ENCODE peak calls at places on chromosome 3, in ten cellular contexts. D is heart right ventricle; L is activated naive CD4-positive, alpha-beta T cell; T is NCI-H1436; R is GM04504; X is activated CD4-positive, alpha-beta T cell treated with anti-CD3 and anti-CD28 coated beads, Interleukin-2, amount 50 U/mL, for 4 hours; M is breast epithelium; Q is naive thymus-derived CD8-positive, alpha-beta T cell; W is colonic mucosa; E is esophagus muscularis mucosa. I is an unnamed sample.

GRCh38 chr3:174120997-174121396 is 723.5 kb downstream of the NLGN1 start:
- DNase-seq in D (no peak), L (no peak), T (no peak), R (no peak), X (no peak), M (no peak), Q (no peak), W (no peak), E (no peak), I (no peak)

GRCh38 chr3:51715231-51716058 is 8.6 kb downstream of the GRM2 start:
- DNase-seq in D (no peak), L (no peak), T (no peak), R (no peak), X (no peak), M (no peak), Q (no peak), W (peak; percentile 9), E (no peak), I (no peak)

GRCh38 chr3:79369306-79369705 is 398.5 kb downstream of the ROBO1 start:
- DNase-seq in D (no peak), L (no peak), T (no peak), R (no peak), X (no peak), M (no peak), Q (no peak), W (no peak), E (no peak), I (no peak)

GRCh38 chr3:12186046-12186445 is 27.3 kb upstream of the TIMP4 start:
- DNase-seq in D (no peak), L (no peak), T (no peak), R (no peak), X (no peak), M (no peak), Q (no peak), W (no peak), E (peak; percentile 83), I (no peak)

GRCh38 chr3:142904639-142905441 is 16.0 kb upstream of the PCOLCE2 start:
- DNase-seq in D (no peak), L (no peak), T (no peak), R (no peak), X (no peak), M (no peak), Q (no peak), W (peak; percentile 58), E (no peak), I (no peak)

GRCh38 chr3:71101014-71101413 is 482.5 kb downstream of the FOXP1 start:
- DNase-seq in D (no peak), L (no peak), T (no peak), R (no peak), X (no peak), M (no peak), Q (no peak), W (no peak), E (no peak), I (no peak)

GRCh38 chr3:153160451-153161137 is 1.4 kb upstream of the RAP2B start:
- DNase-seq in D (peak; percentile 76), L (peak; percentile 38), T (no peak), R (peak; percentile 68), X (peak; percentile 64), M (peak; percentile 87), Q (peak; percentile 48), W (peak; percentile 76), E (peak; percentile 93), I (peak; percentile 89)

GRCh38 chr3:44965165-44965564 is 10.8 kb downstream of the ZDHHC3 start:
- DNase-seq in D (no peak), L (no peak), T (no peak), R (no peak), X (no peak), M (no peak), Q (no peak), W (no peak), E (no peak), I (no peak)

GRCh38 chr3:105527949-105528348 is 161.2 kb downstream of the ALCAM start:
- DNase-seq in D (no peak), L (no peak), T (peak; percentile 60), R (no peak), X (no peak), M (no peak), Q (no peak), W (no peak), E (no peak), I (no peak)

GRCh38 chr3:5160926-5161858 is 26.3 kb upstream of the EDEM1 start:
- DNase-seq in D (no peak), L (no peak), T (no peak), R (no peak), X (peak; percentile 12), M (no peak), Q (no peak), W (no peak), E (no peak), I (no peak)

GRCh38 chr3:159219231-159219630 is 417.4 kb downstream of the MFSD1 start:
- DNase-seq in D (no peak), L (no peak), T (no peak), R (no peak), X (no peak), M (no peak), Q (no peak), W (no peak), E (no peak), I (no peak)

GRCh38 chr3:133965033-133965570 is 64.6 kb downstream of the SLCO2A1 start:
- DNase-seq in D (no peak), L (no peak), T (no peak), R (peak; percentile 66), X (no peak), M (no peak), Q (no peak), W (no peak), E (no peak), I (no peak)

GRCh38 chr3:5017953-5018531 is 38.8 kb downstream of the BHLHE40 start:
- DNase-seq in D (peak; percentile 69), L (no peak), T (no peak), R (no peak), X (no peak), M (no peak), Q (no peak), W (peak; percentile 93), E (no peak), I (no peak)

GRCh38 chr3:192188218-192188835 is 539.0 kb downstream of the FGF12 start:
- DNase-seq in D (peak; percentile 19), L (no peak), T (no peak), R (no peak), X (peak; percentile 5), M (no peak), Q (peak; percentile 5), W (peak; percentile 40), E (no peak), I (peak; percentile 36)

GRCh38 chr3:111338059-111338698 is 203.8 kb upstream of the CD96 start:
- DNase-seq in D (peak; percentile 36), L (no peak), T (peak; percentile 22), R (peak; percentile 57), X (peak; percentile 11), M (no peak), Q (no peak), W (peak; percentile 74), E (no peak), I (peak; percentile 44)

GRCh38 chr3:42654331-42655201 is 1.1 kb downstream of the ZBTB47 start:
- DNase-seq in D (peak; percentile 56), L (no peak), T (no peak), R (peak; percentile 26), X (no peak), M (no peak), Q (no peak), W (peak; percentile 53), E (no peak), I (no peak)

GRCh38 chr3:11290743-11291680 is 18.8 kb downstream of the ATG7 start:
- DNase-seq in D (no peak), L (no peak), T (no peak), R (no peak), X (no peak), M (no peak), Q (no peak), W (no peak), E (no peak), I (no peak)

GRCh38 chr3:157581331-157581730 is 78.1 kb upstream of the VEPH1 start:
- DNase-seq in D (no peak), L (no peak), T (no peak), R (no peak), X (no peak), M (no peak), Q (no peak), W (no peak), E (peak; percentile 42), I (no peak)

GRCh38 chr3:29324180-29324651 is 43.3 kb downstream of the RBMS3 start:
- DNase-seq in D (peak; percentile 67), L (no peak), T (no peak), R (peak; percentile 62), X (no peak), M (no peak), Q (no peak), W (peak; percentile 20), E (no peak), I (no peak)

GRCh38 chr3:119810018-119810435 is 28.1 kb downstream of the NR1I2 start:
- DNase-seq in D (no peak), L (peak; percentile 21), T (peak; percentile 19), R (no peak), X (peak; percentile 54), M (peak; percentile 19), Q (peak; percentile 38), W (no peak), E (no peak), I (no peak)

GRCh38 chr3:15180042-15180611 is 25.9 kb upstream of the CAPN7 start:
- DNase-seq in D (no peak), L (no peak), T (no peak), R (no peak), X (no peak), M (no peak), Q (no peak), W (no peak), E (no peak), I (no peak)

GRCh38 chr3:187967982-187968381 is 186.0 kb upstream of the LPP start:
- DNase-seq in D (no peak), L (no peak), T (no peak), R (no peak), X (no peak), M (no peak), Q (no peak), W (no peak), E (no peak), I (no peak)

GRCh38 chr3:26264708-26265107 is 357.9 kb upstream of the LRRC3B start:
- DNase-seq in D (no peak), L (no peak), T (no peak), R (no peak), X (no peak), M (no peak), Q (no peak), W (no peak), E (no peak), I (no peak)